ENCODE peak calls at places on chromosome 6, in five cellular contexts. G, Z, H, E and O are unnamed samples. For H3K4me1, the result is how much of the 10 kb centered on the place peaks cover.

GRCh38 chr6:144217264-144217663 is 66.9 kb downstream of the STX11 start:
- DNase-seq in Z (no peak), H (no peak), G (peak), E (no peak), O (no peak)

GRCh38 chr6:121657972-121658371 is 222.5 kb downstream of the GJA1 start:
- DNase-seq in H (no peak), G (no peak), Z (no peak), E (no peak), O (no peak)

GRCh38 chr6:7215140-7215539 is 97.9 kb downstream of the SSR1 start:
- DNase-seq in H (no peak), Z (no peak), E (no peak), G (peak), O (no peak)

GRCh38 chr6:35360349-35361138 is 18.2 kb downstream of the PPARD start:
- DNase-seq in G (peak), E (no peak), H (no peak), Z (no peak), O (no peak)

GRCh38 chr6:75128881-75129570 is 76.8 kb downstream of the COL12A1 start:
- DNase-seq in G (no peak), H (no peak), Z (no peak), E (no peak), O (no peak)

GRCh38 chr6:27251672-27252251 is 4.3 kb downstream of the PRSS16 start:
- DNase-seq in H (peak), G (no peak), Z (peak), E (peak), O (no peak)

GRCh38 chr6:160344281-160344680 is 3.9 kb upstream of the SLC22A3 start:
- DNase-seq in E (peak), H (no peak), Z (no peak), G (no peak), O (no peak)

GRCh38 chr6:35077006-35077712 is 64.0 kb downstream of the TCP11 start:
- DNase-seq in H (no peak), E (peak), Z (peak), G (no peak), O (no peak)

GRCh38 chr6:113633638-113634037 is 223.5 kb upstream of the MARCKS start:
- DNase-seq in G (no peak), E (no peak), H (no peak), Z (no peak), O (no peak)
- H3K4me1 ChIP-seq in G (half or more), E (under half), H (under half), Z (under half), O (under half)

GRCh38 chr6:69044534-69044933 is 409.5 kb downstream of the ADGRB3 start:
- DNase-seq in Z (no peak), G (no peak), E (no peak), H (no peak), O (no peak)

DNA sequence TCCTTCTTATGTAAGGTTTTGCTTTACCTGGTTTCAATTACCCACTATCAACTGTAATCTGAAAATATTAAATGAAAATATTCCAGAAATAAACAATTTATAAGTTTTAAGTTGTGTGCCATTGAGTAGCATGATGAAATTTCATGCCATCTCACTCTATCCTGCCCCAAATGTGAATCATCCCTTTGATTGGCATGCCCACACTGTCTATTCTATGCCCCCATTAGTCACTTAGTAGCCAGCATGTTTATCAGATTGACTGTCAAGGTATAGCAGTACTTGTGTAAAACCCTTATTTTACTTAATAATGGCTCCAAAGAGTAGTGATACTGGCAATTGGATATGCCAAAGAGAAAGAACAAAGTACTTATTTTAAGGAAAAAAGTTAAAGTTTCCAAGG is 403.8 kb downstream of the ADGRB3 start:
- DNase-seq in G (no peak), H (no peak), Z (no peak), E (no peak), O (no peak)
- H3K4me1 ChIP-seq in G (under half), H (under half), Z (under half), E (under half), O (under half)

GRCh38 chr6:156840606-156841005 is 63.4 kb downstream of the ARID1B start:
- DNase-seq in H (no peak), Z (no peak), G (no peak), E (no peak), O (no peak)
- H3K4me1 ChIP-seq in H (under half), Z (under half), G (under half), E (under half), O (under half)

GRCh38 chr6:159093608-159094443 is 49.0 kb upstream of the TAGAP start:
- DNase-seq in E (no peak), Z (no peak), H (no peak), G (no peak), O (no peak)
- H3K4me1 ChIP-seq in E (under half), Z (under half), H (under half), G (under half), O (under half)

DNA sequence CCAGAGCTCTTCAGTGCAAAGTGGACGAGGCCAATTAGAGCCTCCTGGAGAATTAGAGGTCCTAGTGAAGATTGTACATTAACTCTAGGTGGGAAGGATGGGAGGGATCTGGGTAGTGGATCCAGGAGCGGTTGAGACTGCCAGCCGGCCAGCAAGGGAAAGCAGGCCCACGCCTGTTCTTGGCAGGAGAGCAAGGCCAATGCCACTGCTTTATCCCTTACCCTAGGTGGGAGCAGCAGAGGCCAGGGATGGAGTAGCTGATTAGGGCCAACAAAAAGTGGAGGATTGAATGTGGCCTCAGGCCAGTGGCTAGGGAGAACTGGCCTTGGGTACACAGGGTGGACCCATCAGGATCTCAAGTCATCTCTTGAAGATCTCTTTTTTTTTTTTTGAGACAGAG is 3.7 kb downstream of the ITPR3 start:
- DNase-seq in E (no peak), G (no peak), Z (no peak), H (no peak), O (no peak)
- H3K4me1 ChIP-seq in E (under half), G (under half), Z (under half), H (under half), O (under half)